ENCODE peak calls at places on chromosomes 11 and 22, in seven cellular contexts. One of them, this sample, is unnamed.

GRCh38 chr11:110447343-110447742 is 17.6 kb downstream of the FDX1 start:
- DNase-seq in tibial artery: no peak
- DNase-seq in sigmoid colon: no peak
- DNase-seq in heart right ventricle: no peak
- DNase-seq in IMR-90: no peak
- DNase-seq in stomach: no peak
- DNase-seq in tibial nerve: no peak
- DNase-seq in this sample: no peak

GRCh38 chr11:62004473-62004872 is 37.0 kb upstream of the FTH1 start:
- DNase-seq in stomach: no peak
- DNase-seq in heart right ventricle: no peak
- DNase-seq in tibial nerve: no peak
- DNase-seq in IMR-90: peak; percentile 82
- DNase-seq in sigmoid colon: no peak
- DNase-seq in tibial artery: peak; percentile 69
- DNase-seq in this sample: no peak

GRCh38 chr11:102950622-102951081 is 4.9 kb downstream of the MMP13 start:
- DNase-seq in tibial artery: no peak
- DNase-seq in heart right ventricle: no peak
- DNase-seq in tibial nerve: no peak
- DNase-seq in stomach: no peak
- DNase-seq in sigmoid colon: no peak
- DNase-seq in IMR-90: peak; percentile 56
- DNase-seq in this sample: peak; percentile 58

GRCh38 chr11:33620423-33621120 is 80.1 kb downstream of the C11orf91 start:
- DNase-seq in tibial artery: no peak
- DNase-seq in stomach: no peak
- DNase-seq in sigmoid colon: no peak
- DNase-seq in tibial nerve: no peak
- DNase-seq in heart right ventricle: no peak
- DNase-seq in IMR-90: peak; percentile 87
- DNase-seq in this sample: peak; percentile 61

GRCh38 chr11:68954970-68955958 is 25.5 kb downstream of the MRGPRD start:
- DNase-seq in IMR-90: peak; percentile 45
- DNase-seq in tibial artery: peak; percentile 46
- DNase-seq in sigmoid colon: peak; percentile 93
- DNase-seq in heart right ventricle: peak; percentile 47
- DNase-seq in stomach: peak; percentile 51
- DNase-seq in tibial nerve: no peak
- DNase-seq in this sample: no peak

GRCh38 chr11:95076416-95076815 is 9.7 kb downstream of the SRSF8 start:
- DNase-seq in stomach: peak; percentile 67
- DNase-seq in IMR-90: peak; percentile 75
- DNase-seq in sigmoid colon: no peak
- DNase-seq in heart right ventricle: no peak
- DNase-seq in tibial artery: peak; percentile 72
- DNase-seq in tibial nerve: peak; percentile 57
- DNase-seq in this sample: no peak

GRCh38 chr22:26894362-26894761 is 237.0 kb downstream of the MIAT start:
- DNase-seq in heart right ventricle: no peak
- DNase-seq in tibial artery: no peak
- DNase-seq in IMR-90: peak; percentile 18
- DNase-seq in sigmoid colon: no peak
- DNase-seq in stomach: no peak
- DNase-seq in tibial nerve: no peak
- DNase-seq in this sample: no peak

GRCh38 chr11:936199-936598 is 10.5 kb downstream of the AP2A2 start:
- DNase-seq in stomach: no peak
- DNase-seq in heart right ventricle: no peak
- DNase-seq in tibial artery: no peak
- DNase-seq in tibial nerve: no peak
- DNase-seq in sigmoid colon: no peak
- DNase-seq in IMR-90: no peak
- DNase-seq in this sample: no peak

GRCh38 chr11:37657645-37658044 is 1059.6 kb upstream of the RAG2 start:
- DNase-seq in tibial artery: no peak
- DNase-seq in IMR-90: peak; percentile 25
- DNase-seq in tibial nerve: no peak
- DNase-seq in stomach: no peak
- DNase-seq in heart right ventricle: no peak
- DNase-seq in sigmoid colon: no peak
- DNase-seq in this sample: peak; percentile 70

GRCh38 chr11:131748146-131749050 is 378.0 kb downstream of the NTM start:
- DNase-seq in heart right ventricle: peak; percentile 38
- DNase-seq in stomach: peak; percentile 48
- DNase-seq in sigmoid colon: peak; percentile 72
- DNase-seq in IMR-90: peak; percentile 79
- DNase-seq in tibial nerve: peak; percentile 42
- DNase-seq in tibial artery: peak; percentile 44
- DNase-seq in this sample: peak; percentile 83

GRCh38 chr22:29567338-29567737 is 13.6 kb downstream of the NIPSNAP1 start:
- DNase-seq in sigmoid colon: no peak
- DNase-seq in stomach: no peak
- DNase-seq in IMR-90: no peak
- DNase-seq in tibial artery: no peak
- DNase-seq in heart right ventricle: no peak
- DNase-seq in tibial nerve: no peak
- DNase-seq in this sample: no peak

GRCh38 chr11:122491486-122491885 is 164.0 kb upstream of the UBASH3B start:
- DNase-seq in tibial artery: no peak
- DNase-seq in tibial nerve: no peak
- DNase-seq in sigmoid colon: no peak
- DNase-seq in heart right ventricle: peak; percentile 37
- DNase-seq in stomach: no peak
- DNase-seq in IMR-90: peak; percentile 75
- DNase-seq in this sample: peak; percentile 41

GRCh38 chr11:120547871-120548681 is 36.5 kb downstream of the GRIK4 start:
- DNase-seq in tibial nerve: peak; percentile 29
- DNase-seq in heart right ventricle: peak; percentile 89
- DNase-seq in IMR-90: peak; percentile 98
- DNase-seq in sigmoid colon: peak; percentile 87
- DNase-seq in tibial artery: peak; percentile 80
- DNase-seq in stomach: peak; percentile 70
- DNase-seq in this sample: peak; percentile 81

GRCh38 chr22:25900390-25900789 is 158.4 kb downstream of the MYO18B start:
- DNase-seq in IMR-90: no peak
- DNase-seq in sigmoid colon: no peak
- DNase-seq in heart right ventricle: no peak
- DNase-seq in stomach: no peak
- DNase-seq in tibial artery: no peak
- DNase-seq in tibial nerve: no peak
- DNase-seq in this sample: no peak

GRCh38 chr11:124882339-124883071 is 15.2 kb downstream of the ROBO4 start:
- DNase-seq in tibial nerve: no peak
- DNase-seq in sigmoid colon: no peak
- DNase-seq in tibial artery: no peak
- DNase-seq in IMR-90: no peak
- DNase-seq in stomach: no peak
- DNase-seq in heart right ventricle: no peak
- DNase-seq in this sample: no peak

GRCh38 chr11:113474362-113475159 is 637 bp downstream of the DRD2 start:
- DNase-seq in tibial nerve: peak; percentile 51
- DNase-seq in stomach: peak; percentile 74
- DNase-seq in heart right ventricle: peak; percentile 84
- DNase-seq in tibial artery: peak; percentile 51
- DNase-seq in IMR-90: peak; percentile 66
- DNase-seq in sigmoid colon: no peak
- DNase-seq in this sample: peak; percentile 93

GRCh38 chr11:117072517-117073218 is 25.6 kb downstream of the SIK3 start:
- DNase-seq in sigmoid colon: no peak
- DNase-seq in stomach: no peak
- DNase-seq in tibial artery: no peak
- DNase-seq in tibial nerve: no peak
- DNase-seq in heart right ventricle: no peak
- DNase-seq in IMR-90: peak; percentile 96
- DNase-seq in this sample: peak; percentile 86

GRCh38 chr11:47234669-47235075 is 13.9 kb downstream of the ACP2 start:
- DNase-seq in sigmoid colon: peak; percentile 85
- DNase-seq in stomach: peak; percentile 86
- DNase-seq in heart right ventricle: peak; percentile 47
- DNase-seq in tibial artery: no peak
- DNase-seq in tibial nerve: no peak
- DNase-seq in IMR-90: peak; percentile 13
- DNase-seq in this sample: no peak

GRCh38 chr22:27019827-27020226 is 362.4 kb downstream of the MIAT start:
- DNase-seq in sigmoid colon: no peak
- DNase-seq in IMR-90: no peak
- DNase-seq in stomach: no peak
- DNase-seq in heart right ventricle: no peak
- DNase-seq in tibial artery: no peak
- DNase-seq in tibial nerve: no peak
- DNase-seq in this sample: no peak

GRCh38 chr11:17528181-17528691 is 16.0 kb downstream of the USH1C start:
- DNase-seq in tibial nerve: peak; percentile 26
- DNase-seq in IMR-90: peak; percentile 28
- DNase-seq in heart right ventricle: peak; percentile 47
- DNase-seq in stomach: peak; percentile 63
- DNase-seq in sigmoid colon: no peak
- DNase-seq in tibial artery: no peak
- DNase-seq in this sample: peak; percentile 60

GRCh38 chr11:16297332-16297731 is 59.0 kb downstream of the SOX6 start:
- DNase-seq in heart right ventricle: no peak
- DNase-seq in IMR-90: no peak
- DNase-seq in tibial nerve: no peak
- DNase-seq in tibial artery: no peak
- DNase-seq in stomach: no peak
- DNase-seq in sigmoid colon: no peak
- DNase-seq in this sample: peak; percentile 60

GRCh38 chr11:83691387-83692088 is 405.4 kb upstream of the CCDC90B start:
- DNase-seq in stomach: peak; percentile 45
- DNase-seq in heart right ventricle: peak; percentile 47
- DNase-seq in tibial artery: peak; percentile 22
- DNase-seq in sigmoid colon: no peak
- DNase-seq in IMR-90: no peak
- DNase-seq in tibial nerve: no peak
- DNase-seq in this sample: peak; percentile 75

GRCh38 chr11:62124186-62125113 is 639 bp downstream of the INCENP start:
- DNase-seq in stomach: no peak
- DNase-seq in IMR-90: peak; percentile 52
- DNase-seq in tibial artery: no peak
- DNase-seq in sigmoid colon: peak; percentile 36
- DNase-seq in tibial nerve: no peak
- DNase-seq in heart right ventricle: peak; percentile 28
- DNase-seq in this sample: peak; percentile 35

GRCh38 chr11:34909435-34909834 is 6.7 kb downstream of the APIP start:
- DNase-seq in stomach: no peak
- DNase-seq in heart right ventricle: no peak
- DNase-seq in tibial nerve: no peak
- DNase-seq in sigmoid colon: no peak
- DNase-seq in tibial artery: no peak
- DNase-seq in IMR-90: no peak
- DNase-seq in this sample: no peak

GRCh38 chr11:128533473-128533872 is 53.9 kb downstream of the ETS1 start:
- DNase-seq in heart right ventricle: no peak
- DNase-seq in tibial artery: no peak
- DNase-seq in stomach: no peak
- DNase-seq in sigmoid colon: no peak
- DNase-seq in IMR-90: no peak
- DNase-seq in tibial nerve: no peak
- DNase-seq in this sample: no peak

GRCh38 chr11:103997082-103997481 is 39.4 kb upstream of the DDI1 start:
- DNase-seq in heart right ventricle: no peak
- DNase-seq in stomach: no peak
- DNase-seq in sigmoid colon: no peak
- DNase-seq in tibial artery: no peak
- DNase-seq in IMR-90: no peak
- DNase-seq in tibial nerve: no peak
- DNase-seq in this sample: no peak

GRCh38 chr11:76799061-76799804 is 16.1 kb downstream of the TSKU start:
- DNase-seq in tibial nerve: peak; percentile 82
- DNase-seq in sigmoid colon: peak; percentile 93
- DNase-seq in IMR-90: peak; percentile 57
- DNase-seq in heart right ventricle: peak; percentile 86
- DNase-seq in tibial artery: peak; percentile 85
- DNase-seq in stomach: peak; percentile 86
- DNase-seq in this sample: peak; percentile 84

GRCh38 chr22:32795214-32795596 is 6.3 kb upstream of the TIMP3 start:
- DNase-seq in heart right ventricle: no peak
- DNase-seq in IMR-90: no peak
- DNase-seq in tibial artery: no peak
- DNase-seq in stomach: no peak
- DNase-seq in tibial nerve: no peak
- DNase-seq in sigmoid colon: no peak
- DNase-seq in this sample: no peak
- TF ChIP-seq CTCF in heart right ventricle: no peak
- TF ChIP-seq CTCF in IMR-90: no peak
- TF ChIP-seq CTCF in tibial artery: no peak
- TF ChIP-seq CTCF in stomach: no peak
- TF ChIP-seq CTCF in tibial nerve: no peak
- TF ChIP-seq CTCF in sigmoid colon: no peak
- TF ChIP-seq CTCF in this sample: no peak

DNA sequence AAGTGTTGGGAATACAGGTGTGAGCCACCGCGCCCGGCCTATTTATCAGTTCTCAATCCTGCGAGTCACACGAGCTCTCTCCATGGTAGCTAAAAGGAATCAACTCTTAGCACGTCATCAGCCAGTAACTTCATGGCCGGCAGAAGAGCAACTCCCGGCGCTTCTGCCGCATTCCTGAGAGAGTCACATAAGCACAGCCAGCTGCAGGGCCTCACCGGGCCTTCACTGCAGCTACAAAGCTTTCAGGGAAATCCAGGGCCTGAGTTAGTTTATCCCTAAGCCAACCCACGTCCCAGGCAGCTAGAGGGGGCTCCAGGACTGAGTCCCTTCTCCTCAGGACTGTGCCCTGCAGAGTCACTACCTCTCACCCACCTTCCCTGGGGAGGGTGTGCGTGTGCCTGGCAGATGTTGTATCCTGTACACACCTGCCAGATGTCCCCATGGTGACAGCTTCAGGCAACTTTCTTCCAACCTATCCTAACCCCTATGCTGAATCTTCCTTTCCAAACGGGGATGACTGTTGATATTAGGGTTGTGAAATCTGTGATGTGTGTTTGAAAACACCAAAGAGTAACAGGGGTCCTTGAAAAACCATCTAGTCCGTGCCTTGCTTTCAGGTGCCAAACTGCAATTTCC is 45.9 kb upstream of the ARFGAP3 start:
- DNase-seq in tibial artery: no peak
- DNase-seq in sigmoid colon: peak; percentile 89
- DNase-seq in heart right ventricle: no peak
- DNase-seq in IMR-90: peak; percentile 87
- DNase-seq in stomach: no peak
- DNase-seq in tibial nerve: no peak
- DNase-seq in this sample: no peak
- H3K36me3 ChIP-seq in tibial artery: no peaks in the 10 kb centered on the region
- H3K36me3 ChIP-seq in sigmoid colon: no peaks in the 10 kb centered on the region
- H3K36me3 ChIP-seq in heart right ventricle: no peaks in the 10 kb centered on the region
- H3K36me3 ChIP-seq in IMR-90: peaks cover 8% of the 10 kb centered on the region
- H3K36me3 ChIP-seq in stomach: no peaks in the 10 kb centered on the region
- H3K36me3 ChIP-seq in tibial nerve: no peaks in the 10 kb centered on the region
- H3K36me3 ChIP-seq in this sample: no peaks in the 10 kb centered on the region

GRCh38 chr22:36368359-36368983 is 19.3 kb downstream of the MYH9 start:
- DNase-seq in stomach: no peak
- DNase-seq in tibial nerve: no peak
- DNase-seq in heart right ventricle: no peak
- DNase-seq in IMR-90: peak; percentile 78
- DNase-seq in tibial artery: no peak
- DNase-seq in sigmoid colon: no peak
- DNase-seq in this sample: peak; percentile 86
- TF ChIP-seq CTCF in stomach: peak; percentile 7
- TF ChIP-seq CTCF in tibial nerve: no peak
- TF ChIP-seq CTCF in heart right ventricle: no peak
- TF ChIP-seq CTCF in IMR-90: peak; percentile 23
- TF ChIP-seq CTCF in tibial artery: no peak
- TF ChIP-seq CTCF in sigmoid colon: peak; percentile 27
- TF ChIP-seq CTCF in this sample: no peak

GRCh38 chr22:49437356-49437755 is 390.3 kb downstream of the BRD1 start:
- DNase-seq in heart right ventricle: no peak
- DNase-seq in tibial artery: no peak
- DNase-seq in tibial nerve: no peak
- DNase-seq in stomach: no peak
- DNase-seq in sigmoid colon: no peak
- DNase-seq in IMR-90: no peak
- DNase-seq in this sample: no peak
- H3K36me3 ChIP-seq in heart right ventricle: no peaks in the 10 kb centered on the region
- H3K36me3 ChIP-seq in tibial artery: no peaks in the 10 kb centered on the region
- H3K36me3 ChIP-seq in tibial nerve: no peaks in the 10 kb centered on the region
- H3K36me3 ChIP-seq in stomach: no peaks in the 10 kb centered on the region
- H3K36me3 ChIP-seq in sigmoid colon: no peaks in the 10 kb centered on the region
- H3K36me3 ChIP-seq in IMR-90: no peaks in the 10 kb centered on the region
- H3K36me3 ChIP-seq in this sample: no peaks in the 10 kb centered on the region